ENCODE peak calls at places on chromosomes 7 and 10, in six cellular contexts. U, M, K, O, I and S are unnamed samples.

GRCh38 chr7:72308986-72309385 is 103.2 kb downstream of the CALN1 start:
- DNase-seq in U (no peak), M (no peak), K (no peak), O (no peak), I (no peak), S (no peak)

GRCh38 chr10:113753020-113753692 is 1.7 kb downstream of the PLEKHS1 start:
- DNase-seq in U (no peak), M (no peak), K (peak; percentile 22), O (no peak), I (peak; percentile 31), S (peak; percentile 50)

GRCh38 chr7:74289018-74289659 is at the start of gene CLIP2:
- DNase-seq in U (peak; percentile 87), M (peak; percentile 84), K (peak; percentile 62), O (peak; percentile 78), I (peak; percentile 80), S (peak; percentile 82)

GRCh38 chr10:94217431-94217830 is 145.3 kb downstream of the NOC3L start:
- DNase-seq in U (no peak), M (no peak), K (no peak), O (no peak), I (no peak), S (no peak)

GRCh38 chr10:133028158-133028557 is 59.6 kb upstream of the ADGRA1 start:
- DNase-seq in U (no peak), M (no peak), K (no peak), O (no peak), I (no peak), S (no peak)

GRCh38 chr7:25832456-25832855 is 319.5 kb upstream of the NFE2L3 start:
- DNase-seq in U (no peak), M (no peak), K (no peak), O (no peak), I (no peak), S (no peak)

GRCh38 chr7:45112648-45113047 is 1.2 kb upstream of the TBRG4 start:
- DNase-seq in U (no peak), M (peak; percentile 20), K (no peak), O (no peak), I (no peak), S (no peak)

GRCh38 chr10:26494018-26494417 is 55.9 kb downstream of the APBB1IP start:
- DNase-seq in U (no peak), M (no peak), K (no peak), O (no peak), I (no peak), S (no peak)

GRCh38 chr7:16811555-16811954 is 6.8 kb upstream of the AGR2 start:
- DNase-seq in U (no peak), M (peak; percentile 69), K (peak; percentile 37), O (no peak), I (no peak), S (peak; percentile 66)

GRCh38 chr10:97539523-97540200 is 32.9 kb upstream of the ANKRD2 start:
- DNase-seq in U (no peak), M (peak; percentile 58), K (no peak), O (no peak), I (no peak), S (peak; percentile 40)

GRCh38 chr10:93421426-93421825 is 60.7 kb downstream of the MYOF start:
- DNase-seq in U (no peak), M (no peak), K (no peak), O (no peak), I (no peak), S (no peak)

GRCh38 chr7:49850921-49851613 is 77.6 kb downstream of the VWC2 start:
- DNase-seq in U (no peak), M (no peak), K (no peak), O (no peak), I (no peak), S (no peak)

GRCh38 chr10:116870949-116871348 is 21.6 kb downstream of the ENO4 start:
- DNase-seq in U (no peak), M (no peak), K (no peak), O (no peak), I (no peak), S (no peak)

GRCh38 chr7:46146454-46147255 is 225.6 kb upstream of the IGFBP3 start:
- DNase-seq in U (no peak), M (peak; percentile 97), K (peak; percentile 87), O (no peak), I (no peak), S (peak; percentile 87)

GRCh38 chr10:115001506-115002381 is 63.7 kb downstream of the TRUB1 start:
- DNase-seq in U (no peak), M (no peak), K (peak; percentile 44), O (no peak), I (no peak), S (peak; percentile 56)

GRCh38 chr10:34505338-34505737 is 309.8 kb downstream of the PARD3 start:
- DNase-seq in U (no peak), M (peak; percentile 20), K (no peak), O (no peak), I (no peak), S (peak; percentile 32)

GRCh38 chr10:8214587-8214986 is 160.1 kb downstream of the GATA3 start:
- DNase-seq in U (no peak), M (no peak), K (peak; percentile 4), O (no peak), I (no peak), S (no peak)

GRCh38 chr7:43470110-43470509 is 112.8 kb upstream of the STK17A start:
- DNase-seq in U (no peak), M (no peak), K (no peak), O (no peak), I (no peak), S (no peak)

GRCh38 chr7:51175992-51176388 is 140.6 kb downstream of the COBL start:
- DNase-seq in U (no peak), M (no peak), K (no peak), O (no peak), I (no peak), S (no peak)